ENCODE peak calls at places on chromosomes 3 and 15, in four cellular contexts. W is K562, N is GM12878, V is IMR-90. F is an unnamed sample.

GRCh38 chr15:70853855-70854668 is at the start of gene LARP6:
- DNase-seq in W (no peak), N (no peak), V (peak), F (peak)

GRCh38 chr3:133812872-133813271 is 7.3 kb downstream of the SRPRB start:
- DNase-seq in W (no peak), N (no peak), V (peak), F (no peak)

GRCh38 chr3:150371741-150372254 is 36.3 kb upstream of the TSC22D2 start:
- DNase-seq in W (peak), N (no peak), V (peak), F (no peak)

GRCh38 chr15:93088981-93089854 is at the start of gene RGMA:
- DNase-seq in W (no peak), N (no peak), V (no peak), F (peak)

GRCh38 chr3:86830566-86830965 is 160.4 kb downstream of the VGLL3 start:
- DNase-seq in W (no peak), N (no peak), V (peak), F (no peak)

GRCh38 chr3:128710816-128711433 is 15.1 kb upstream of the RAB7A start:
- DNase-seq in W (no peak), N (no peak), V (no peak), F (no peak)

GRCh38 chr15:68700395-68701123 is 120.1 kb downstream of the ANP32A start:
- DNase-seq in W (no peak), N (no peak), V (peak), F (peak)

GRCh38 chr15:71224024-71224423 is 108.8 kb downstream of the THSD4 start:
- DNase-seq in W (no peak), N (no peak), V (no peak), F (no peak)

GRCh38 chr15:52228928-52229327 is 37.7 kb upstream of the GNB5 start:
- DNase-seq in W (peak), N (no peak), V (no peak), F (no peak)

GRCh38 chr15:31238369-31238768 is 88.3 kb upstream of the KLF13 start:
- DNase-seq in W (no peak), N (no peak), V (no peak), F (no peak)

DNA sequence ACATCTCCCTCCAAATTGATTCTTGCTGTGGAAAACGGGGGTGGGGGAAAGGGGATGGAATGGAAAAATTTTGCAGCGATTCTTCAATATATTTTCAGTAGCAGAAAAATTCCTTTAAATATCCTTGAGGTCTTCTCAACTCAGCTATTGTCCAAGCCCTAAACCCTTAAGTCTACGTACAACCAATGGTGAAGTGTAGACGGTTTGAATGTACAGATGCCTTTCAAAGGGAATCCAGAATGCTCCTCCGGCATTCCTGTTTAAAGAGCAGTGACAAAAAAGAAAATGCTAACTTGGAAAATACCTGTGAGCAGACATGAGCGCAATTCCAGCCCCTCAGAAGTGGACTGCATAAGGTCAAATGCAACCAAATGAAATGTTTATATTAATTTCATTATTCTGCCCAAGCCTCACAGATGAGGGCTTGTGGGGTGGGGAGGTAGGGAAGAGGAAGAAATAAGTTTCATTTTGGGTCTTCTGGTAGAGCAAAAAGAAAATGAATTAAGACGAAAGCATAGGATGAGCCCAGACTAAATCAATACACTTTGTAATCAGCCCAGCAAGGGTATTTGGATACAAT is 2.8 kb downstream of the FOXP1 start:
- DNase-seq in W (no peak), N (no peak), V (no peak), F (no peak)
- TF ChIP-seq USF2 in W (no peak), N (no peak), V (no peak), F (no peak)

GRCh38 chr3:177370396-177370795 is 173.1 kb upstream of the TBL1XR1 start:
- DNase-seq in W (no peak), N (no peak), V (no peak), F (no peak)
- H3K27ac ChIP-seq in W (no peak), N (no peak), V (no peak), F (no peak)

GRCh38 chr3:72442755-72443154 is 405.5 kb downstream of the SHQ1 start:
- DNase-seq in W (no peak), N (no peak), V (no peak), F (no peak)

GRCh38 chr3:72439321-72440183 is 408.7 kb downstream of the SHQ1 start:
- DNase-seq in W (no peak), N (no peak), V (peak), F (no peak)

GRCh38 chr3:72440491-72440890 is 407.8 kb downstream of the SHQ1 start:
- DNase-seq in W (no peak), N (no peak), V (no peak), F (no peak)

GRCh38 chr3:72444642-72445223 is 403.5 kb downstream of the SHQ1 start:
- DNase-seq in W (no peak), N (no peak), V (peak), F (no peak)

GRCh38 chr3:72441284-72441994 is 406.8 kb downstream of the SHQ1 start:
- DNase-seq in W (peak), N (no peak), V (peak), F (no peak)
- TF ChIP-seq USF2 in W (no peak), N (no peak), V (no peak), F (no peak)

DNA sequence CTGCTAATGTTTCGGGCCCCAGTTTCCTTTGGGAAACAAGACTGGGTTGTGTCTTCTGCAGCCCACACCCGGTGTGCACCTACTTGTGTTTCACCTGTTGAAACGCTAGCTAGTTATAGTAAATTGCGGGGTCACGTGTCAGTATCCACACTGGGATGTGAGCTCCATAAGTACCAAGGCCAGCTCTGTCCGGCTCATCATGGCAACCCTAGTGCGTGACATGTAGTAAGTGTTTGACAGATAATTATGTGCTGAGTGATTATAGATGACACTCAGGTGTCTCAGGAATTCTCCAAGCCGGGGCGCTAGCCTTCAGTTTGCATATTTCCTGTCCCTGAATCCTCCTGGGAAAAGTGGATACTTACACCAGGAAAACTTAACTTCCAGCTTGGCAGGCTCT is 12.8 kb downstream of the APOD start:
- DNase-seq in W (no peak), N (no peak), V (no peak), F (no peak)
- H3K27ac ChIP-seq in W (no peak), N (no peak), V (no peak), F (no peak)

DNA sequence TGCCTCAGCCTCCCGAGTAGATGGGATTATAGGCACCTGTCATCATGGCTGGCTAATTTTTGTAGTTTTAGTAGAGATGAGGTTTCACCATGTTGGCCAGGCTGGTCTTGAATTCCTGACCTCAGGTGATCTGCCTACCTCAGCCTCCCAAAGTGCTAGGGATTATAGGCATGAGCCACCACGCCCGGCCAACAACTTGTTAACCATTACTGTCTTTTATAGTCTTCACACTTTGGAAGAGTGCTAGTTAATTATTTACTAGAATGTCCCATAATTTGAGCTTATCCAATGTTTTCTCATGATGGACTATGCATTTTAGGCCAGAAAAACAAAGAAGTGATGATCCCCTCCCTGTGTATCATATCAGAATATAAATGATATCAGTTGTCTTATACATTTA is 288.6 kb upstream of the CBLB start:
- DNase-seq in W (no peak), N (no peak), V (no peak), F (no peak)
- TF ChIP-seq USF2 in W (no peak), N (no peak), V (no peak), F (no peak)

GRCh38 chr3:107216229-107216628 is 161.0 kb upstream of the CCDC54 start:
- DNase-seq in W (no peak), N (no peak), V (no peak), F (no peak)
- H3K27ac ChIP-seq in W (no peak), N (no peak), V (no peak), F (peak)